ENCODE peak calls at places on chromosomes 13 and 19, in six cellular contexts. I is body of pancreas, T is heart left ventricle, Z is osteoblast, M is suprapubic skin, J is SJSA1. X is an unnamed sample.

GRCh38 chr13:96734499-96734898 is 259.8 kb downstream of the OXGR1 start:
- DNase-seq in J (no peak), Z (no peak), M (no peak), I (no peak), T (no peak), X (no peak)

GRCh38 chr19:51783373-51783772 is 11.6 kb upstream of the FPR3 start:
- DNase-seq in T (no peak), I (no peak), M (no peak), J (no peak), Z (no peak), X (no peak)

GRCh38 chr19:58037927-58038687 is 4.3 kb downstream of the ZSCAN1 start:
- DNase-seq in Z (peak; percentile 80), J (no peak), I (no peak), T (no peak), M (no peak), X (no peak)

GRCh38 chr19:31905980-31906948 is 439.1 kb upstream of the ZNF507 start:
- DNase-seq in Z (no peak), J (no peak), I (no peak), T (peak; percentile 54), M (no peak), X (no peak)

GRCh38 chr19:10912619-10913018 is 15.8 kb downstream of the YIPF2 start:
- DNase-seq in I (no peak), J (no peak), T (no peak), Z (peak; percentile 54), M (no peak), X (no peak)

GRCh38 chr19:29571181-29571580 is 34.9 kb upstream of the POP4 start:
- DNase-seq in I (no peak), M (peak; percentile 35), T (no peak), Z (peak; percentile 74), J (no peak), X (no peak)

GRCh38 chr19:7874080-7874856 is at the start of gene PRR36:
- DNase-seq in J (no peak), T (peak; percentile 52), M (no peak), I (peak; percentile 80), Z (peak; percentile 81), X (peak; percentile 71)

GRCh38 chr13:109971745-109972090 is 185.3 kb upstream of the IRS2 start:
- DNase-seq in Z (no peak), I (no peak), T (no peak), J (peak; percentile 18), M (no peak), X (no peak)

GRCh38 chr13:109357751-109358150 is 428.6 kb downstream of the IRS2 start:
- DNase-seq in I (no peak), J (peak; percentile 98), M (no peak), T (no peak), Z (no peak), X (no peak)

GRCh38 chr19:10748924-10749434 is 31.1 kb downstream of the DNM2 start:
- DNase-seq in M (no peak), T (peak; percentile 58), I (peak; percentile 93), Z (peak; percentile 92), J (peak; percentile 66), X (peak; percentile 51)

GRCh38 chr19:57566396-57567256 is 7.0 kb upstream of the ZNF550 start:
- DNase-seq in Z (no peak), T (no peak), J (no peak), M (no peak), I (no peak), X (no peak)

GRCh38 chr13:23715762-23716235 is 145.6 kb downstream of the TNFRSF19 start:
- DNase-seq in T (no peak), J (no peak), Z (no peak), I (peak; percentile 60), M (no peak), X (no peak)

GRCh38 chr19:31170046-31170445 is 179.2 kb downstream of the TSHZ3 start:
- DNase-seq in I (no peak), T (no peak), M (no peak), Z (no peak), J (no peak), X (no peak)

GRCh38 chr19:38559428-38560401 is 58.0 kb downstream of the MAP4K1 start:
- DNase-seq in J (no peak), T (no peak), Z (peak; percentile 53), M (no peak), I (no peak), X (no peak)

GRCh38 chr13:47413112-47413511 is 516.3 kb upstream of the HTR2A start:
- DNase-seq in Z (no peak), T (no peak), I (no peak), J (no peak), M (no peak), X (no peak)

GRCh38 chr13:37085656-37086055 is 19.8 kb downstream of the CSNK1A1L start:
- DNase-seq in M (no peak), I (no peak), T (no peak), J (no peak), Z (no peak), X (no peak)

GRCh38 chr13:38409771-38410170 is 60.1 kb downstream of the UFM1 start:
- DNase-seq in I (no peak), T (no peak), M (no peak), J (no peak), Z (no peak), X (no peak)

GRCh38 chr19:6735181-6735891 is 2.0 kb downstream of the GPR108 start:
- DNase-seq in J (no peak), T (no peak), Z (peak; percentile 69), M (no peak), I (no peak), X (no peak)

GRCh38 chr13:110874508-110874960 is 40.3 kb downstream of the ANKRD10 start:
- DNase-seq in Z (peak; percentile 97), M (peak; percentile 89), T (peak; percentile 91), J (peak; percentile 99), I (peak; percentile 89), X (peak; percentile 84)

GRCh38 chr19:30530751-30531150 is 158.6 kb downstream of the ZNF536 start:
- DNase-seq in M (peak; percentile 37), J (peak; percentile 57), I (no peak), T (no peak), Z (no peak), X (no peak)

GRCh38 chr13:46369506-46370268 is 17.4 kb downstream of the RUBCNL start:
- DNase-seq in M (no peak), Z (peak; percentile 82), T (no peak), J (no peak), I (no peak), X (no peak)

DNA sequence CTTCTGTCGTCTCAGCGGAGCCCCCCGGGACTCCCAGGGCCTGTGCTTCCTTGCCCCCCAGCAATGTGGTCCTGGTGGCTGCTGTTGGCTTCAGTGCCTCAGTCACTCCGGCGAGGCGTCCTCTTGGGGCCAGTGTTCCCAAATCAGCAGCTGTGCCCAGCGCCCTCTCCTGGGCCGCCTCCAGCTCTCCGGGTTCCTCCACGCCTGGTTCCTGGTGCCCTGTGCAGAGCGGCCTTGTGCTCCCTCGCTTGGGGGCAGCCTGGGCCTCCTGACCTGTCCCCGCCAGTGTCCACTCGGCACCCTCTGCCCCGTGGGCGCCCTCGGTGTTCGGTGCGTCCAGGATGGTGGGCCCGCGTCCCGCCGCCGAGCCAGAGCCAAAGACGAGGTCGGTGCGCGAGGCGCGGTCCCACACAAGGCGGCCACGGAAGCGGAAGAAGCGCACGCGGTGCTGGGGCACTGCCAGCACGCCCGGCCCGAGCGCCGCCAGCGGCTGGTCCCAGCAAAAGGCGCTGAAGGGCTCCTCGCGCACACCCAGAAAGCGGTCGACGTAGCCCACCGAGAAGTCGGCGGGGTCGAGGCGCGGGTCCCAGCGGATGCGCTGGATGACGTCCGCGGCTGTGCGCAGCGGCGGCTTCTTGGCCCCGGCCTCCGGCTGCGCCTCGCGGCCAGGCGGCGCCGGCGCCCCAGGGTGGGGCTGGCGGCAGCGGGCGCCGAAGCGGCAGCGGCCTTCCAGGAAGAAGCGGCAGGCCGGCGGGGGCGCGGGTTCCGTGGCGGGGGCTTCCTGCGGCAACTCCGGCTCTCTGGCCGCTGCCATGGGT is 656 bp downstream of the LENG9 start:
- DNase-seq in T (peak; percentile 85), M (peak; percentile 88), I (peak; percentile 83), Z (peak; percentile 93), J (no peak), X (peak; percentile 63)
- H3K4me1 ChIP-seq in T (peaks cover 35% of the 10 kb centered on the region), M (peaks cover 45% of the 10 kb centered on the region), I (peaks cover 87% of the 10 kb centered on the region), Z (peaks cover 23% of the 10 kb centered on the region), J (peaks cover 33% of the 10 kb centered on the region), X (peaks cover 11% of the 10 kb centered on the region)

GRCh38 chr19:13164370-13165090 is 14.3 kb downstream of the IER2 start:
- DNase-seq in Z (peak; percentile 83), J (peak; percentile 71), M (no peak), T (peak; percentile 88), I (peak; percentile 52), X (no peak)
- H3K4me1 ChIP-seq in Z (peaks cover 57% of the 10 kb centered on the region), J (peaks cover 62% of the 10 kb centered on the region), M (peaks cover 87% of the 10 kb centered on the region), T (peaks cover 52% of the 10 kb centered on the region), I (peaks cover 70% of the 10 kb centered on the region), X (peaks cover 17% of the 10 kb centered on the region)

GRCh38 chr19:34675919-34676318 is 1.0 kb downstream of the SCGB2B2 start:
- DNase-seq in M (no peak), T (no peak), I (no peak), Z (no peak), J (no peak), X (peak; percentile 78)

GRCh38 chr19:34676697-34677385 is at the start of gene SCGB2B2:
- DNase-seq in I (no peak), T (peak; percentile 90), Z (peak; percentile 93), M (peak; percentile 91), J (no peak), X (no peak)

GRCh38 chr19:34678421-34678820 is 943 bp downstream of the ZNF302 start:
- DNase-seq in Z (no peak), M (no peak), T (no peak), J (no peak), I (peak; percentile 71), X (no peak)

GRCh38 chr19:34677386-34678084 is at the start of gene ZNF302:
- DNase-seq in I (peak; percentile 98), M (peak; percentile 98), Z (peak; percentile 97), T (peak; percentile 98), J (peak; percentile 97), X (peak; percentile 99)

GRCh38 chr19:34678085-34678412 is 571 bp downstream of the ZNF302 start:
- DNase-seq in M (no peak), J (no peak), T (no peak), I (no peak), Z (no peak), X (no peak)
- H3K4me1 ChIP-seq in M (peaks cover 13% of the 10 kb centered on the region), J (peaks cover 15% of the 10 kb centered on the region), T (peaks cover 20% of the 10 kb centered on the region), I (peaks cover 30% of the 10 kb centered on the region), Z (peaks cover 10% of the 10 kb centered on the region), X (no peaks in the 10 kb centered on the region)

GRCh38 chr13:44165895-44166496 is 207.6 kb upstream of the SERP2 start:
- DNase-seq in T (no peak), Z (no peak), I (no peak), M (no peak), J (no peak), X (no peak)
- H3K4me1 ChIP-seq in T (peaks cover 4% of the 10 kb centered on the region), Z (no peaks in the 10 kb centered on the region), I (no peaks in the 10 kb centered on the region), M (no peaks in the 10 kb centered on the region), J (no peaks in the 10 kb centered on the region), X (no peaks in the 10 kb centered on the region)

GRCh38 chr19:1067341-1068103 is 555 bp downstream of the ARHGAP45 start:
- DNase-seq in T (no peak), I (no peak), Z (no peak), M (no peak), J (no peak), X (no peak)
- H3K4me1 ChIP-seq in T (peaks cover 51% of the 10 kb centered on the region), I (peaks cover 49% of the 10 kb centered on the region), Z (no peaks in the 10 kb centered on the region), M (peaks cover 62% of the 10 kb centered on the region), J (peaks cover 34% of the 10 kb centered on the region), X (peaks cover 4% of the 10 kb centered on the region)

GRCh38 chr13:89740994-89741678 is 1606.4 kb upstream of the MIR17HG start:
- DNase-seq in J (no peak), I (peak; percentile 6), T (peak; percentile 15), M (peak; percentile 57), Z (peak; percentile 9), X (no peak)
- H3K4me1 ChIP-seq in J (no peaks in the 10 kb centered on the region), I (no peaks in the 10 kb centered on the region), T (no peaks in the 10 kb centered on the region), M (no peaks in the 10 kb centered on the region), Z (no peaks in the 10 kb centered on the region), X (no peaks in the 10 kb centered on the region)